ENCODE peak calls at places on chromosomes 7 and 10, in four cellular contexts. One of them, this sample, is unnamed. For H3K27me3 and H3K9me3, the result is how much of the 10 kb centered on the place peaks cover.

GRCh38 chr10:3133948-3134347 is 38.6 kb downstream of the PITRM1 start:
- DNase-seq in naive thymus-derived CD4-positive, alpha-beta T cell: no peak
- DNase-seq in CD8-positive, alpha-beta T cell: no peak
- DNase-seq in esophagus squamous epithelium: no peak
- DNase-seq in this sample: no peak

GRCh38 chr10:79123547-79123963 is 54.8 kb downstream of the ZMIZ1 start:
- DNase-seq in naive thymus-derived CD4-positive, alpha-beta T cell: no peak
- DNase-seq in CD8-positive, alpha-beta T cell: no peak
- DNase-seq in esophagus squamous epithelium: no peak
- DNase-seq in this sample: no peak

GRCh38 chr10:22252801-22253577 is 35.2 kb upstream of the EBLN1 start:
- DNase-seq in naive thymus-derived CD4-positive, alpha-beta T cell: peak
- DNase-seq in CD8-positive, alpha-beta T cell: peak
- DNase-seq in esophagus squamous epithelium: no peak
- DNase-seq in this sample: no peak

GRCh38 chr7:104960741-104961479 is 53.1 kb upstream of the KMT2E start:
- DNase-seq in naive thymus-derived CD4-positive, alpha-beta T cell: no peak
- DNase-seq in CD8-positive, alpha-beta T cell: no peak
- DNase-seq in esophagus squamous epithelium: no peak
- DNase-seq in this sample: no peak

GRCh38 chr10:128567561-128567960 is 441.3 kb upstream of the MKI67 start:
- DNase-seq in naive thymus-derived CD4-positive, alpha-beta T cell: no peak
- DNase-seq in CD8-positive, alpha-beta T cell: no peak
- DNase-seq in esophagus squamous epithelium: no peak
- DNase-seq in this sample: no peak

GRCh38 chr7:29102554-29103151 is 43.7 kb downstream of the CPVL start:
- DNase-seq in naive thymus-derived CD4-positive, alpha-beta T cell: peak
- DNase-seq in CD8-positive, alpha-beta T cell: no peak
- DNase-seq in esophagus squamous epithelium: no peak
- DNase-seq in this sample: peak

GRCh38 chr10:94429049-94429707 is 26.8 kb downstream of the TBC1D12 start:
- DNase-seq in naive thymus-derived CD4-positive, alpha-beta T cell: no peak
- DNase-seq in CD8-positive, alpha-beta T cell: no peak
- DNase-seq in esophagus squamous epithelium: no peak
- DNase-seq in this sample: no peak

GRCh38 chr7:13879143-13879542 is 110.3 kb downstream of the ETV1 start:
- DNase-seq in naive thymus-derived CD4-positive, alpha-beta T cell: no peak
- DNase-seq in CD8-positive, alpha-beta T cell: no peak
- DNase-seq in esophagus squamous epithelium: no peak
- DNase-seq in this sample: no peak

GRCh38 chr7:131218727-131219128 is 108.9 kb upstream of the MKLN1 start:
- DNase-seq in naive thymus-derived CD4-positive, alpha-beta T cell: no peak
- DNase-seq in CD8-positive, alpha-beta T cell: no peak
- DNase-seq in esophagus squamous epithelium: no peak
- DNase-seq in this sample: no peak

GRCh38 chr10:5490698-5491464 is 8.5 kb downstream of the CALML5 start:
- DNase-seq in naive thymus-derived CD4-positive, alpha-beta T cell: no peak
- DNase-seq in CD8-positive, alpha-beta T cell: no peak
- DNase-seq in esophagus squamous epithelium: no peak
- DNase-seq in this sample: no peak

GRCh38 chr7:80542398-80542797 is 30.5 kb upstream of the GNAT3 start:
- DNase-seq in naive thymus-derived CD4-positive, alpha-beta T cell: no peak
- DNase-seq in CD8-positive, alpha-beta T cell: no peak
- DNase-seq in esophagus squamous epithelium: no peak
- DNase-seq in this sample: no peak

GRCh38 chr10:113648478-113648877 is 15.4 kb downstream of the NRAP start:
- DNase-seq in naive thymus-derived CD4-positive, alpha-beta T cell: no peak
- DNase-seq in CD8-positive, alpha-beta T cell: no peak
- DNase-seq in esophagus squamous epithelium: no peak
- DNase-seq in this sample: no peak

GRCh38 chr10:77756319-77757232 is 119.0 kb upstream of the KCNMA1 start:
- DNase-seq in naive thymus-derived CD4-positive, alpha-beta T cell: no peak
- DNase-seq in CD8-positive, alpha-beta T cell: no peak
- DNase-seq in esophagus squamous epithelium: no peak
- DNase-seq in this sample: peak

GRCh38 chr10:103040424-103040823 is 122.3 kb downstream of the CNNM2 start:
- DNase-seq in naive thymus-derived CD4-positive, alpha-beta T cell: no peak
- DNase-seq in CD8-positive, alpha-beta T cell: no peak
- DNase-seq in esophagus squamous epithelium: no peak
- DNase-seq in this sample: peak

GRCh38 chr7:29091121-29091601 is 55.2 kb downstream of the CPVL start:
- DNase-seq in naive thymus-derived CD4-positive, alpha-beta T cell: no peak
- DNase-seq in CD8-positive, alpha-beta T cell: no peak
- DNase-seq in esophagus squamous epithelium: no peak
- DNase-seq in this sample: no peak

GRCh38 chr7:129615018-129615417 is 3.5 kb downstream of the NRF1 start:
- DNase-seq in naive thymus-derived CD4-positive, alpha-beta T cell: peak
- DNase-seq in CD8-positive, alpha-beta T cell: no peak
- DNase-seq in esophagus squamous epithelium: no peak
- DNase-seq in this sample: no peak

GRCh38 chr10:4162571-4163286 is 377.7 kb upstream of the KLF6 start:
- DNase-seq in naive thymus-derived CD4-positive, alpha-beta T cell: no peak
- DNase-seq in CD8-positive, alpha-beta T cell: no peak
- DNase-seq in esophagus squamous epithelium: no peak
- DNase-seq in this sample: no peak

GRCh38 chr7:132457658-132458057 is 118.6 kb downstream of the PLXNA4 start:
- DNase-seq in naive thymus-derived CD4-positive, alpha-beta T cell: no peak
- DNase-seq in CD8-positive, alpha-beta T cell: no peak
- DNase-seq in esophagus squamous epithelium: no peak
- DNase-seq in this sample: no peak

GRCh38 chr7:24966802-24967201 is 13.2 kb downstream of the OSBPL3 start:
- DNase-seq in naive thymus-derived CD4-positive, alpha-beta T cell: no peak
- DNase-seq in CD8-positive, alpha-beta T cell: no peak
- DNase-seq in esophagus squamous epithelium: no peak
- DNase-seq in this sample: no peak

GRCh38 chr10:33982995-33983394 is 648.5 kb upstream of the NRP1 start:
- DNase-seq in naive thymus-derived CD4-positive, alpha-beta T cell: no peak
- DNase-seq in CD8-positive, alpha-beta T cell: no peak
- DNase-seq in esophagus squamous epithelium: no peak
- DNase-seq in this sample: peak

GRCh38 chr10:61284222-61284890 is 168.8 kb downstream of the TMEM26 start:
- DNase-seq in naive thymus-derived CD4-positive, alpha-beta T cell: peak
- DNase-seq in CD8-positive, alpha-beta T cell: no peak
- DNase-seq in esophagus squamous epithelium: no peak
- DNase-seq in this sample: peak

GRCh38 chr7:1691601-1692499 is 21.8 kb downstream of the ELFN1 start:
- DNase-seq in naive thymus-derived CD4-positive, alpha-beta T cell: no peak
- DNase-seq in CD8-positive, alpha-beta T cell: no peak
- DNase-seq in esophagus squamous epithelium: no peak
- DNase-seq in this sample: no peak

GRCh38 chr7:135300913-135301765 is 67.5 kb downstream of the STRA8 start:
- DNase-seq in naive thymus-derived CD4-positive, alpha-beta T cell: no peak
- DNase-seq in CD8-positive, alpha-beta T cell: no peak
- DNase-seq in esophagus squamous epithelium: no peak
- DNase-seq in this sample: no peak

GRCh38 chr10:126930506-126931458 is 25.6 kb downstream of the DOCK1 start:
- DNase-seq in naive thymus-derived CD4-positive, alpha-beta T cell: no peak
- DNase-seq in CD8-positive, alpha-beta T cell: no peak
- DNase-seq in esophagus squamous epithelium: no peak
- DNase-seq in this sample: no peak

GRCh38 chr10:110456523-110457091 is 41.1 kb upstream of the DUSP5 start:
- DNase-seq in naive thymus-derived CD4-positive, alpha-beta T cell: no peak
- DNase-seq in CD8-positive, alpha-beta T cell: no peak
- DNase-seq in esophagus squamous epithelium: no peak
- DNase-seq in this sample: no peak

GRCh38 chr10:47447209-47447608 is 36.7 kb downstream of the ANXA8 start:
- DNase-seq in naive thymus-derived CD4-positive, alpha-beta T cell: no peak
- DNase-seq in CD8-positive, alpha-beta T cell: no peak
- DNase-seq in esophagus squamous epithelium: no peak
- DNase-seq in this sample: no peak

GRCh38 chr7:108062250-108063014 is 59.5 kb upstream of the LAMB1 start:
- DNase-seq in naive thymus-derived CD4-positive, alpha-beta T cell: no peak
- DNase-seq in CD8-positive, alpha-beta T cell: no peak
- DNase-seq in esophagus squamous epithelium: no peak
- DNase-seq in this sample: no peak

GRCh38 chr7:105454058-105454739 is 65.5 kb upstream of the SRPK2 start:
- DNase-seq in naive thymus-derived CD4-positive, alpha-beta T cell: no peak
- DNase-seq in CD8-positive, alpha-beta T cell: no peak
- DNase-seq in esophagus squamous epithelium: no peak
- DNase-seq in this sample: peak

GRCh38 chr7:112782498-112782897 is 7.7 kb downstream of the TMEM168 start:
- DNase-seq in naive thymus-derived CD4-positive, alpha-beta T cell: no peak
- DNase-seq in CD8-positive, alpha-beta T cell: no peak
- DNase-seq in esophagus squamous epithelium: no peak
- DNase-seq in this sample: no peak

GRCh38 chr10:14844948-14845347 is 6.8 kb downstream of the HSPA14 start:
- DNase-seq in naive thymus-derived CD4-positive, alpha-beta T cell: no peak
- DNase-seq in CD8-positive, alpha-beta T cell: no peak
- DNase-seq in esophagus squamous epithelium: no peak
- DNase-seq in this sample: no peak

GRCh38 chr10:97572214-97572989 is at the start of gene ANKRD2:
- DNase-seq in naive thymus-derived CD4-positive, alpha-beta T cell: peak
- DNase-seq in CD8-positive, alpha-beta T cell: peak
- DNase-seq in esophagus squamous epithelium: no peak
- DNase-seq in this sample: peak

DNA sequence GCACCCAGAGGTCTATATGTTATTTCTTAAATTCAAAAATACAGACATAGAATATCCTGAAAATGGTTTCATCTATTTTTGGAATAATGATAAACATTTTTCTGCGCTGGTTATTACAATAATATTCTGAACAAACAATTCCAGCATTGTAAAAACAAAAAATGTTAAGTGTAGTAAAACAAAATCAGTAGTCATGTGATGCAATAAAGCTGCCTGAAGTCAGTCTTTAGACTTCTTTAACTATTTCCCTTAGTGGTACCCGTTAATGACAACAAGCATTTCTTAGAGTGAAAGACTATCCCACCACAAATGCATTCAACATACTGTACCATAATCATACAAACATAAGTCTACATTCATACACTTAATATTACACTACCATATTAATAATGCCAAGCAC is 1.6 kb downstream of the SKAP2 start:
- DNase-seq in naive thymus-derived CD4-positive, alpha-beta T cell: no peak
- DNase-seq in CD8-positive, alpha-beta T cell: no peak
- DNase-seq in esophagus squamous epithelium: no peak
- DNase-seq in this sample: no peak
- H3K27me3 ChIP-seq in naive thymus-derived CD4-positive, alpha-beta T cell: under half
- H3K27me3 ChIP-seq in CD8-positive, alpha-beta T cell: under half
- H3K27me3 ChIP-seq in esophagus squamous epithelium: under half
- H3K27me3 ChIP-seq in this sample: under half

GRCh38 chr10:72694476-72695369 is 2.8 kb downstream of the MCU start:
- DNase-seq in naive thymus-derived CD4-positive, alpha-beta T cell: peak
- DNase-seq in CD8-positive, alpha-beta T cell: no peak
- DNase-seq in esophagus squamous epithelium: no peak
- DNase-seq in this sample: no peak

GRCh38 chr10:72692057-72692891 is at the start of gene MCU:
- DNase-seq in naive thymus-derived CD4-positive, alpha-beta T cell: peak
- DNase-seq in CD8-positive, alpha-beta T cell: peak
- DNase-seq in esophagus squamous epithelium: peak
- DNase-seq in this sample: peak

GRCh38 chr10:72693599-72693915 is 1.6 kb downstream of the MCU start:
- DNase-seq in naive thymus-derived CD4-positive, alpha-beta T cell: no peak
- DNase-seq in CD8-positive, alpha-beta T cell: no peak
- DNase-seq in esophagus squamous epithelium: no peak
- DNase-seq in this sample: no peak

GRCh38 chr10:72691470-72692056 is 380 bp upstream of the MCU start:
- DNase-seq in naive thymus-derived CD4-positive, alpha-beta T cell: no peak
- DNase-seq in CD8-positive, alpha-beta T cell: no peak
- DNase-seq in esophagus squamous epithelium: no peak
- DNase-seq in this sample: no peak

DNA sequence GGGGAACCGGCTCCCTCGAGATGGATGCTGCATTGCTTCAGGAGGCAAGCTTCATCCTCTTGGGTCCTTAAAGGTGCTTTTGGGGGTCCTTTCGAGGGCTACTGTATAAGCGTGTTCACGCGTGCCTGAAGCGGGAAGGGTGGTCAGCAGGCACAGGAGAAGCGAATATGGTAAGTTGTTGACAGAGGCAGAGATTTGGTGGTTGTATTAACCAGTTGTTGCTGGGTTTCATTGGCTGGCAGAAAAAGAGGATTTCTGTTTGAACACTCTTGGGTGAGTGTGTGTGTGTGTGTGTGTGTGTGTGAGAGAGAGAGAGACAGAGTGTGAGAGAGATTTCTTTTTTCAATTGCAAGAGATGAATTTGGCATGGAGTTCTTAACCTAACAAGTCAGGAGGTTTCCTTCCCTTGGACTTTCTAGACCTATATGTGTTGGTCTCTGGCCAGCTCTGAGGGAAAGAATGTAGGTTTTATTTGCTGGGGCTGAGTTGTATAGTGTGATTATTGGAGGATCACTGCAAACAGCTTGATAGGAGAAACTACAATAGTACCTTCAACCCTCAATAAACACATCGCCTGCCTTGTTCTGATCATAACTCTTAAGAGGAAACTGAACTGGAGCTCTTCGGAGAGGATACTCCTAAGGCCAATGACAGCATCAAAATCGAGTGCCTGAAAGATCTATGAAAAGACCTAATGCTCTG is 1.1 kb downstream of the MCU start:
- DNase-seq in naive thymus-derived CD4-positive, alpha-beta T cell: peak
- DNase-seq in CD8-positive, alpha-beta T cell: peak
- DNase-seq in esophagus squamous epithelium: no peak
- DNase-seq in this sample: peak
- H3K27ac ChIP-seq in naive thymus-derived CD4-positive, alpha-beta T cell: peak
- H3K27ac ChIP-seq in CD8-positive, alpha-beta T cell: peak
- H3K27ac ChIP-seq in esophagus squamous epithelium: peak
- H3K27ac ChIP-seq in this sample: peak

DNA sequence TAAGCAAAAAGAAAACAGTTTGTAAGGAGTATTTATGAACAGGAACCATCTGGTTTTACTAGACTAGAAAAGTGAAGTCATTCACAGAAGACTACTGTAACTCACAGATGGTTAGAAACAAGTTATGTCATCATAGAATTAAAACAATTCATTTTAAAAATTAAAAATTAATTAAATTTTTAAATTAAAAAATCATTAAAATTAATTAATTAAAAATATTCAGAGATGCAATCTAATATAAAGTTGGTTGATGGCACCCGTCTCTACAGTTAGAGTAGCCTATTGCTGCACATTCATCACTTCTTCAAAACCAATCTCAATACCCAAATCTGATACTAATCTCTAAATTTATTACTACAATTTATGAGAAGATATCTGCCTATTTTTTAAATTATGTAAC is 454.8 kb upstream of the NUPR2 start:
- DNase-seq in naive thymus-derived CD4-positive, alpha-beta T cell: no peak
- DNase-seq in CD8-positive, alpha-beta T cell: no peak
- DNase-seq in esophagus squamous epithelium: no peak
- DNase-seq in this sample: no peak
- H3K9me3 ChIP-seq in naive thymus-derived CD4-positive, alpha-beta T cell: under half
- H3K9me3 ChIP-seq in CD8-positive, alpha-beta T cell: under half
- H3K9me3 ChIP-seq in esophagus squamous epithelium: under half
- H3K9me3 ChIP-seq in this sample: under half

DNA sequence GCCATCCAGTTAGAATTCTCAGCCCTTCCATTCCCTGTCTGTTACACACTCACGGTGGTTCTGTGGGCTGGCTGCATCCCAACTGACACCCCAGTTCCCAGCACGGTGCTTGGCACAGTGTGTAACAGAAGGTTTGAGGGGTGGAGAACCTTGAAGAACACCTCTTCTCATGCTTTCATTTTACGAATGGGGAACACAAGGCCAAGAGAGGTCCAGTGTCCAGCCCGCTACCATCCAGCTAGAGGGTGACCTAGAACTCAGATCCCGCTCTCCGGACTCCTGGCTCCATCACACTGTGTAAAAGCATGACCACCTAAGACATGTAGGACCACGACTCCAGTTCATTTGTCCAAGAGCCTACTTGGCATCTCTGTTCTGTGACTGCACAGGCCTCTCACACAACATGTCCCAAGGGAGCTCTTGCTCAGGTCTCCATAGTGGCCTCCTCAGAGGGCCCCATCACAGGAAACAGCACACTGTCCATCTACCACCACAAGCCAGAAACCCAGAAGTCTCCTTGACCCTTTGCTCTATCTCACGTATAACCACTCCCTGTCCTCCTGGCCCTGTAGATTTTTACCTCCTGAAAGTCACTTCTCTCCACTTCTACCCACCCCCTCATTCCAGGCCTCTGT is 2.8 kb upstream of the CDH23 start:
- DNase-seq in naive thymus-derived CD4-positive, alpha-beta T cell: no peak
- DNase-seq in CD8-positive, alpha-beta T cell: no peak
- DNase-seq in esophagus squamous epithelium: no peak
- DNase-seq in this sample: no peak
- H3K27me3 ChIP-seq in naive thymus-derived CD4-positive, alpha-beta T cell: under half
- H3K27me3 ChIP-seq in CD8-positive, alpha-beta T cell: under half
- H3K27me3 ChIP-seq in esophagus squamous epithelium: under half
- H3K27me3 ChIP-seq in this sample: half or more

This sample was measured in SJSA1.